ENCODE peak calls at places on chromosome 18, in five cellular contexts. G, N, A, K and Q are unnamed samples.
A peak's percentile ranks its signal among the peaks of the same experiment; 100 is the strongest.

GRCh38 chr18:36149514-36150289 is 20.0 kb downstream of the ELP2 start:
- DNase-seq in G (no peak), N (no peak), A (no peak), K (peak; percentile 32), Q (no peak)

GRCh38 chr18:53991202-53991601 is 233.3 kb downstream of the MBD2 start:
- DNase-seq in G (peak; percentile 33), N (peak; percentile 45), A (no peak), K (no peak), Q (no peak)

GRCh38 chr18:51257150-51257549 is 59.7 kb upstream of the MEX3C start:
- DNase-seq in G (no peak), N (no peak), A (no peak), K (no peak), Q (no peak)

GRCh38 chr18:500230-500555 is 308 bp downstream of the COLEC12 start:
- DNase-seq in G (no peak), N (no peak), A (no peak), K (no peak), Q (no peak)

GRCh38 chr18:45081579-45082181 is 401.0 kb downstream of the SETBP1 start:
- DNase-seq in G (no peak), N (no peak), A (no peak), K (no peak), Q (no peak)

GRCh38 chr18:57538614-57539013 is 47.9 kb downstream of the FECH start:
- DNase-seq in G (no peak), N (no peak), A (no peak), K (no peak), Q (no peak)

GRCh38 chr18:7609617-7610016 is 42.5 kb downstream of the PTPRM start:
- DNase-seq in G (no peak), N (no peak), A (no peak), K (no peak), Q (no peak)

GRCh38 chr18:72727038-72727690 is 140.6 kb downstream of the NETO1 start:
- DNase-seq in G (no peak), N (no peak), A (no peak), K (no peak), Q (no peak)

GRCh38 chr18:6757966-6758365 is 28.4 kb downstream of the ARHGAP28 start:
- DNase-seq in G (no peak), N (no peak), A (no peak), K (no peak), Q (no peak)

GRCh38 chr18:73891572-73892421 is 255.8 kb downstream of the FBXO15 start:
- DNase-seq in G (no peak), N (no peak), A (no peak), K (no peak), Q (no peak)

GRCh38 chr18:72634500-72634899 is 90.4 kb upstream of the CBLN2 start:
- DNase-seq in G (no peak), N (no peak), A (no peak), K (no peak), Q (no peak)

GRCh38 chr18:45324489-45325111 is 290.7 kb upstream of the SLC14A2 start:
- DNase-seq in G (no peak), N (no peak), A (no peak), K (no peak), Q (no peak)

GRCh38 chr18:71707400-71707799 is 836.7 kb downstream of the CBLN2 start:
- DNase-seq in G (no peak), N (no peak), A (no peak), K (no peak), Q (no peak)

GRCh38 chr18:32870611-32871010 is 97.8 kb upstream of the KLHL14 start:
- DNase-seq in G (no peak), N (no peak), A (no peak), K (no peak), Q (no peak)

GRCh38 chr18:12252061-12252460 is 2.1 kb upstream of the CIDEA start:
- DNase-seq in G (no peak), N (no peak), A (no peak), K (no peak), Q (no peak)

GRCh38 chr18:76958692-76959341 is 136.5 kb downstream of the ZNF236 start:
- DNase-seq in G (no peak), N (no peak), A (no peak), K (no peak), Q (no peak)

GRCh38 chr18:43312891-43313290 is 35.6 kb upstream of the SYT4 start:
- DNase-seq in G (no peak), N (no peak), A (no peak), K (no peak), Q (peak; percentile 30)

GRCh38 chr18:55384551-55385275 is 203.3 kb downstream of the TCF4 start:
- DNase-seq in G (peak; percentile 7), N (no peak), A (peak; percentile 51), K (no peak), Q (no peak)

GRCh38 chr18:57439617-57439975 is 4.4 kb downstream of the ONECUT2 start:
- DNase-seq in G (no peak), N (no peak), A (no peak), K (no peak), Q (no peak)

GRCh38 chr18:13313006-13313661 is 94.6 kb downstream of the LDLRAD4 start:
- DNase-seq in G (peak; percentile 67), N (no peak), A (no peak), K (no peak), Q (no peak)

GRCh38 chr18:9417081-9417841 is 58.1 kb upstream of the RALBP1 start:
- DNase-seq in G (no peak), N (no peak), A (no peak), K (no peak), Q (no peak)

GRCh38 chr18:63074987-63075404 is 244.6 kb downstream of the BCL2 start:
- DNase-seq in G (peak; percentile 12), N (peak; percentile 28), A (peak; percentile 66), K (no peak), Q (no peak)

GRCh38 chr18:41038071-41038470 is 917.0 kb upstream of the PIK3C3 start:
- DNase-seq in G (no peak), N (no peak), A (no peak), K (no peak), Q (no peak)

GRCh38 chr18:40868110-40868858 is 1086.8 kb upstream of the PIK3C3 start:
- DNase-seq in G (peak; percentile 3), N (no peak), A (no peak), K (no peak), Q (peak; percentile 61)

GRCh38 chr18:43571078-43571689 is 293.9 kb upstream of the SYT4 start:
- DNase-seq in G (peak; percentile 27), N (no peak), A (peak; percentile 8), K (no peak), Q (no peak)

GRCh38 chr18:62939433-62939832 is 224.1 kb downstream of the PHLPP1 start:
- DNase-seq in G (no peak), N (no peak), A (no peak), K (no peak), Q (no peak)

GRCh38 chr18:76824754-76825153 is 2.4 kb downstream of the ZNF236 start:
- DNase-seq in G (no peak), N (no peak), A (no peak), K (no peak), Q (no peak)

GRCh38 chr18:46156838-46157237 is 52.7 kb downstream of the HAUS1 start:
- DNase-seq in G (no peak), N (no peak), A (no peak), K (no peak), Q (no peak)

GRCh38 chr18:27501651-27502050 is 316.5 kb upstream of the CHST9 start:
- DNase-seq in G (no peak), N (no peak), A (no peak), K (no peak), Q (no peak)

GRCh38 chr18:76983613-76984051 is 149.0 kb downstream of the MBP start:
- DNase-seq in G (no peak), N (no peak), A (no peak), K (no peak), Q (no peak)

GRCh38 chr18:2606335-2606734 is 35.0 kb downstream of the NDC80 start:
- DNase-seq in G (no peak), N (no peak), A (no peak), K (no peak), Q (no peak)

GRCh38 chr18:55213586-55213985 is 254.3 kb upstream of the CCDC68 start:
- DNase-seq in G (no peak), N (no peak), A (no peak), K (no peak), Q (no peak)

GRCh38 chr18:73487956-73488355 is 620.2 kb upstream of the NETO1 start:
- DNase-seq in G (no peak), N (no peak), A (no peak), K (no peak), Q (no peak)

GRCh38 chr18:32550958-32551357 is 80.3 kb upstream of the GAREM1 start:
- DNase-seq in G (peak; percentile 15), N (peak; percentile 23), A (peak; percentile 19), K (no peak), Q (no peak)

GRCh38 chr18:22470511-22471181 is 52.9 kb upstream of the CTAGE1 start:
- DNase-seq in G (no peak), N (no peak), A (no peak), K (no peak), Q (no peak)

GRCh38 chr18:22471546-22472131 is 53.9 kb upstream of the CTAGE1 start:
- DNase-seq in G (no peak), N (no peak), A (no peak), K (no peak), Q (no peak)

GRCh38 chr18:22468554-22468891 is 50.8 kb upstream of the CTAGE1 start:
- DNase-seq in G (no peak), N (no peak), A (no peak), K (no peak), Q (no peak)

GRCh38 chr18:22469061-22469689 is 51.5 kb upstream of the CTAGE1 start:
- DNase-seq in G (no peak), N (no peak), A (no peak), K (no peak), Q (no peak)

GRCh38 chr18:22470141-22470510 is 52.4 kb upstream of the CTAGE1 start:
- DNase-seq in G (no peak), N (no peak), A (no peak), K (no peak), Q (no peak)
- H3K27ac ChIP-seq in G (no peak overlapping the region), N (no peak overlapping the region), A (no peak overlapping the region), K (no peak overlapping the region), Q (peak overlapping the region; percentile 39)

GRCh38 chr18:59383831-59384230 is 24.8 kb upstream of the LMAN1 start:
- DNase-seq in G (no peak), N (no peak), A (no peak), K (no peak), Q (no peak)
- TF ChIP-seq POLR2AphosphoS5 in G (no peak), N (no peak), A (no peak), K (no peak), Q (no peak)

GRCh38 chr18:23853448-23854210 is 160.9 kb upstream of the TTC39C start:
- DNase-seq in G (no peak), N (no peak), A (no peak), K (no peak), Q (no peak)

GRCh38 chr18:23859466-23860352 is 154.8 kb upstream of the TTC39C start:
- DNase-seq in G (peak; percentile 72), N (no peak), A (no peak), K (no peak), Q (no peak)

GRCh38 chr18:23855721-23856120 is 158.8 kb upstream of the TTC39C start:
- DNase-seq in G (no peak), N (no peak), A (no peak), K (no peak), Q (no peak)

GRCh38 chr18:23857756-23858155 is 156.8 kb upstream of the TTC39C start:
- DNase-seq in G (peak; percentile 67), N (no peak), A (no peak), K (no peak), Q (no peak)

GRCh38 chr18:23856466-23857175 is 157.9 kb upstream of the TTC39C start:
- DNase-seq in G (no peak), N (peak; percentile 32), A (no peak), K (no peak), Q (no peak)
- TF ChIP-seq SIN3A in G (no peak), N (no peak), A (no peak), K (no peak), Q (no peak)

GRCh38 chr18:23208600-23208999 is 73.3 kb downstream of the CABLES1 start:
- DNase-seq in G (no peak), N (no peak), A (no peak), K (no peak), Q (no peak)
- H3K27ac ChIP-seq in G (no peak overlapping the region), N (no peak overlapping the region), A (no peak overlapping the region), K (no peak overlapping the region), Q (no peak overlapping the region)